ENCODE peak calls at places on chromosomes 3 and 15, in six cellular contexts. F, X, J, Y, H and S are unnamed samples.

GRCh38 chr3:114076711-114077110 is 20.2 kb downstream of the QTRT2 start:
- DNase-seq in F (no peak), X (no peak), J (no peak), Y (no peak), H (no peak), S (no peak)

GRCh38 chr3:32451049-32451659 is 51.5 kb downstream of the CMTM6 start:
- DNase-seq in F (no peak), X (no peak), J (no peak), Y (peak; percentile 20), H (no peak), S (no peak)

GRCh38 chr3:162719684-162720341 is 1223.2 kb downstream of the OTOL1 start:
- DNase-seq in F (peak; percentile 94), X (no peak), J (no peak), Y (no peak), H (peak; percentile 87), S (peak; percentile 93)

GRCh38 chr3:42697326-42698051 is 5.1 kb downstream of the HHATL start:
- DNase-seq in F (no peak), X (no peak), J (peak; percentile 64), Y (no peak), H (no peak), S (no peak)

GRCh38 chr15:60390931-60391501 is 6.8 kb downstream of the ANXA2 start:
- DNase-seq in F (peak; percentile 91), X (peak; percentile 39), J (no peak), Y (no peak), H (peak; percentile 91), S (peak; percentile 99)

GRCh38 chr3:106508331-106508893 is 639.6 kb upstream of the CBLB start:
- DNase-seq in F (peak; percentile 10), X (no peak), J (no peak), Y (no peak), H (no peak), S (no peak)

GRCh38 chr3:59775106-59775505 is 725.3 kb upstream of the CFAP20DC start:
- DNase-seq in F (peak; percentile 29), X (no peak), J (no peak), Y (no peak), H (no peak), S (peak; percentile 44)

GRCh38 chr15:82900511-82900910 is 52.0 kb downstream of the HOMER2 start:
- DNase-seq in F (no peak), X (no peak), J (no peak), Y (no peak), H (no peak), S (peak; percentile 16)

GRCh38 chr3:181920409-181920808 is 208.7 kb downstream of the SOX2 start:
- DNase-seq in F (no peak), X (no peak), J (no peak), Y (no peak), H (no peak), S (no peak)

GRCh38 chr3:99551520-99551919 is 86.9 kb upstream of the COL8A1 start:
- DNase-seq in F (no peak), X (no peak), J (no peak), Y (no peak), H (no peak), S (no peak)

GRCh38 chr3:62833538-62833937 is 41.7 kb downstream of the CADPS start:
- DNase-seq in F (peak; percentile 18), X (no peak), J (no peak), Y (no peak), H (no peak), S (no peak)

GRCh38 chr3:160225181-160226025 is at the start of gene C3orf80:
- DNase-seq in F (peak; percentile 67), X (peak; percentile 80), J (peak; percentile 83), Y (no peak), H (peak; percentile 48), S (no peak)

GRCh38 chr3:140953028-140953960 is 11.7 kb downstream of the SLC25A36 start:
- DNase-seq in F (peak; percentile 52), X (no peak), J (no peak), Y (no peak), H (peak; percentile 61), S (no peak)

GRCh38 chr3:99686955-99687612 is 48.7 kb downstream of the COL8A1 start:
- DNase-seq in F (peak; percentile 79), X (peak; percentile 65), J (peak; percentile 86), Y (no peak), H (peak; percentile 86), S (no peak)

GRCh38 chr3:45583021-45583851 is 11.3 kb upstream of the LIMD1 start:
- DNase-seq in F (no peak), X (no peak), J (peak; percentile 74), Y (no peak), H (peak; percentile 57), S (no peak)

GRCh38 chr3:89300519-89300918 is 193.1 kb downstream of the EPHA3 start:
- DNase-seq in F (no peak), X (no peak), J (no peak), Y (no peak), H (no peak), S (no peak)

GRCh38 chr15:45157974-45158373 is 28.2 kb downstream of the DUOX1 start:
- DNase-seq in F (peak; percentile 75), X (no peak), J (no peak), Y (no peak), H (peak; percentile 85), S (no peak)

GRCh38 chr15:55786341-55786740 is 43.4 kb upstream of the PRTG start:
- DNase-seq in F (no peak), X (no peak), J (no peak), Y (no peak), H (no peak), S (no peak)

GRCh38 chr3:157029365-157029790 is 130.6 kb downstream of the CCNL1 start:
- DNase-seq in F (no peak), X (no peak), J (no peak), Y (peak; percentile 24), H (no peak), S (no peak)

GRCh38 chr3:148223266-148223665 is 474.4 kb upstream of the AGTR1 start:
- DNase-seq in F (peak; percentile 32), X (no peak), J (no peak), Y (no peak), H (no peak), S (no peak)

GRCh38 chr15:68503791-68504720 is 72.1 kb upstream of the ITGA11 start:
- DNase-seq in F (peak; percentile 39), X (no peak), J (no peak), Y (no peak), H (peak; percentile 62), S (no peak)

GRCh38 chr3:127063916-127064315 is 81.0 kb downstream of the PLXNA1 start:
- DNase-seq in F (no peak), X (no peak), J (no peak), Y (no peak), H (no peak), S (no peak)

GRCh38 chr15:31465083-31465955 is 138.7 kb downstream of the KLF13 start:
- DNase-seq in F (no peak), X (no peak), J (no peak), Y (no peak), H (no peak), S (no peak)

GRCh38 chr15:29924750-29925149 is 102.5 kb upstream of the TJP1 start:
- DNase-seq in F (peak; percentile 65), X (peak; percentile 91), J (no peak), Y (no peak), H (peak; percentile 89), S (peak; percentile 93)

GRCh38 chr3:195147649-195148121 is 123.3 kb downstream of the XXYLT1 start:
- DNase-seq in F (peak; percentile 8), X (no peak), J (no peak), Y (peak; percentile 75), H (peak; percentile 37), S (no peak)

GRCh38 chr3:16841906-16842709 is 42.6 kb upstream of the PLCL2 start:
- DNase-seq in F (no peak), X (no peak), J (no peak), Y (peak; percentile 89), H (no peak), S (no peak)

DNA sequence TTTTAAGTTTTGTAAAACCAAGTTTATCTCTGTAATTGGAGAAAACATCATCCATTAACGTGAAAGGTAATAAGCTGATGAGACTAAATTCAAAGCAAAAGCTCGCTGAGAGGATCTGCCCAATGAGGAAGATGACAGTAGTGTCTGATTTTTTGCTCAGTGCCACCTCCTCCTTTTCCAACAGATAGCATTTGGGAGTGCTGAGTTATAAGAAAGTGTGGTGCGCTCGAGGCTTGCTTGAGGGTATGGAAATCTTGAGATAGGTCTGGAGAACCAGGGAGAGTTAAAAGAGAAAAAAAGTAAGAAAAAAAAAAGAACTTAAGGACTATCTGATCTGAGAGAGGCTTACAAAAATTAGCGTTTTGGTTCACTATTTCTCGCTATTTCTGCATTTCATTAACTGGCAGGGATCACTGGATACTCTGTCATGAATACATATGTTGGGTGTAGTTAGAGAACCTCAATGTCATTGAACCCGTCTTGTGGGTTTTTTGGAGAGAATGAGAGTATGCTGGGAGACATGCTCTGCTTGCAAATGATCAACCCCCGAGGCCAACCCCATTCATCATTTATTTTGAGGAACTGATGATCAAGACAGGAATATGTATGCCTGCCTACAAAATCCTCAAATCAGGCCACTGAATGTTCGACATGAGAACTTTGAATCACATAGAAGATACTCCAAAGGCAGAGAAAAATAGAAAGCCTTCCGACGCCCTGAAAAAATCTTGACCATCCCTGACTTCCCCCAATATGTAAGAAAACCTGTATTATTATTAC is 963 bp upstream of the USP13 start:
- DNase-seq in F (no peak), X (no peak), J (no peak), Y (no peak), H (no peak), S (no peak)
- H3K4me3 ChIP-seq in F (peak overlapping the region; percentile 80), X (peak overlapping the region; percentile 99), J (peak overlapping the region; percentile 96), Y (peak overlapping the region; percentile 68), H (peak overlapping the region; percentile 84), S (peak overlapping the region; percentile 64)

DNA sequence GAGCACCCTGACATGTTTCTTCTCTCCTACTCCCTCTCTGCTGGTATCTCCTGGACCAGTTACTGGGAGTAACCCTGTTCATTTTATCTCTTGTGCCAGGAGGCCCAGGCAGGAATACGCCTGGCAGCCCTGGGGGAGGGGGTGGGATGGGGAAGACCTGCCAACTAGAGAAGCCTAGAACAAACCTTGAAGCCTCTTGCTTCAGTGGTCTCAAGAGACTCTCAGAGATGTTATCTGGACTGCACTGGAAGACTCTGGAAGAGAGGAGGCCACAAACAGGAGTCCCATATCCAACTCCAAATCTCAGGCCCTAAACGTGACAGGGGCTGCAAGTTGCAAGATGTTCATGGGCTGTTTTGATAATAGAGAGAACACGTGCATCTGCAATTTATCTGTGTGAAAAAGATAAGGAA is at the start of gene EPB42:
- DNase-seq in F (no peak), X (no peak), J (no peak), Y (no peak), H (no peak), S (no peak)
- H3K4me3 ChIP-seq in F (no peak within 1 kb of the TSS), X (no peak within 1 kb of the TSS), J (no peak within 1 kb of the TSS), Y (no peak within 1 kb of the TSS), H (no peak within 1 kb of the TSS), S (no peak within 1 kb of the TSS)

GRCh38 chr15:38667875-38668274 is 103.3 kb upstream of the RASGRP1 start:
- DNase-seq in F (no peak), X (no peak), J (no peak), Y (no peak), H (no peak), S (no peak)
- H3K4me3 ChIP-seq in F (no peak overlapping the region), X (no peak overlapping the region), J (no peak overlapping the region), Y (no peak overlapping the region), H (no peak overlapping the region), S (no peak overlapping the region)

GRCh38 chr3:185931777-185932176 is 6.0 kb downstream of the TRA2B start:
- DNase-seq in F (no peak), X (no peak), J (no peak), Y (no peak), H (no peak), S (no peak)
- H3K4me3 ChIP-seq in F (peak overlapping the region; percentile 92), X (no peak overlapping the region), J (peak overlapping the region; percentile 43), Y (no peak overlapping the region), H (peak overlapping the region; percentile 97), S (no peak overlapping the region)